ENCODE peak calls at places on chromosomes 5 and 9, in nine cellular contexts. J is PC-3, U is HFFc6, N is IMR-90, Z is astrocyte of the cerebellum, A is Daoy, Y is smooth muscle cell of the brain vasculature, G is spleen, Q is NCI-H774. I is an unnamed sample.
A peak's percentile ranks its signal among the peaks of the same experiment; 100 is the strongest.

GRCh38 chr9:137809038-137809630 is 68.4 kb upstream of the CACNA1B start:
- DNase-seq in J (no peak), U (no peak), N (no peak), Z (no peak), A (no peak), Y (no peak), G (no peak), Q (no peak), I (no peak)

GRCh38 chr5:53006920-53007890 is 18.1 kb downstream of the ITGA2 start:
- DNase-seq in J (no peak), U (no peak), N (no peak), Z (no peak), A (no peak), Y (no peak), G (no peak), Q (no peak), I (peak; percentile 93)

GRCh38 chr5:88269222-88269771 is 652 bp upstream of the TMEM161B start:
- DNase-seq in J (peak; percentile 25), U (no peak), N (peak; percentile 16), Z (no peak), A (peak; percentile 4), Y (no peak), G (peak; percentile 80), Q (no peak), I (peak; percentile 44)

GRCh38 chr5:91434348-91434747 is 51.2 kb upstream of the ARRDC3 start:
- DNase-seq in J (no peak), U (no peak), N (no peak), Z (no peak), A (no peak), Y (no peak), G (no peak), Q (no peak), I (no peak)

GRCh38 chr5:74408150-74409043 is 232.1 kb downstream of the ENC1 start:
- DNase-seq in J (peak; percentile 88), U (no peak), N (no peak), Z (no peak), A (no peak), Y (no peak), G (no peak), Q (no peak), I (peak; percentile 96)

GRCh38 chr5:78318337-78318736 is 23.8 kb upstream of the AP3B1 start:
- DNase-seq in J (no peak), U (no peak), N (no peak), Z (no peak), A (no peak), Y (no peak), G (no peak), Q (no peak), I (no peak)

GRCh38 chr9:134322781-134323241 is 3.4 kb upstream of the RXRA start:
- DNase-seq in J (no peak), U (no peak), N (no peak), Z (no peak), A (no peak), Y (no peak), G (peak; percentile 64), Q (no peak), I (no peak)

GRCh38 chr9:86128235-86128822 is 29.0 kb upstream of the GOLM1 start:
- DNase-seq in J (no peak), U (no peak), N (no peak), Z (no peak), A (no peak), Y (no peak), G (no peak), Q (no peak), I (no peak)

GRCh38 chr9:124749811-124750210 is 21.3 kb downstream of the NR6A1 start:
- DNase-seq in J (no peak), U (peak; percentile 19), N (peak; percentile 82), Z (no peak), A (no peak), Y (no peak), G (no peak), Q (no peak), I (no peak)

GRCh38 chr5:127216906-127217675 is 73.5 kb upstream of the MEGF10 start:
- DNase-seq in J (no peak), U (no peak), N (no peak), Z (no peak), A (no peak), Y (no peak), G (no peak), Q (no peak), I (peak; percentile 16)

GRCh38 chr5:129003232-129003631 is 37.9 kb downstream of the SLC27A6 start:
- DNase-seq in J (peak; percentile 10), U (no peak), N (no peak), Z (no peak), A (no peak), Y (no peak), G (no peak), Q (no peak), I (peak; percentile 58)

GRCh38 chr5:60340965-60341471 is 358.9 kb downstream of the DEPDC1B start:
- DNase-seq in J (no peak), U (no peak), N (no peak), Z (peak; percentile 3), A (no peak), Y (no peak), G (no peak), Q (no peak), I (no peak)